ENCODE peak calls at places on chromosomes 3 and 15, in four cellular contexts. One of them, this sample, is unnamed.

GRCh38 chr3:160919942-160920341 is 163.9 kb downstream of the PPM1L start:
- DNase-seq in MM.1S: no peak
- DNase-seq in neural progenitor cell: no peak
- DNase-seq in GM23248: no peak
- DNase-seq in this sample: no peak

GRCh38 chr3:69144631-69145244 is 22.3 kb upstream of the LMOD3 start:
- DNase-seq in MM.1S: no peak
- DNase-seq in neural progenitor cell: peak; percentile 62
- DNase-seq in GM23248: no peak
- DNase-seq in this sample: no peak

GRCh38 chr3:169283902-169284451 is 379.5 kb downstream of the MECOM start:
- DNase-seq in MM.1S: no peak
- DNase-seq in neural progenitor cell: no peak
- DNase-seq in GM23248: no peak
- DNase-seq in this sample: no peak

GRCh38 chr3:18080198-18080689 is 337.8 kb upstream of the TBC1D5 start:
- DNase-seq in MM.1S: no peak
- DNase-seq in neural progenitor cell: no peak
- DNase-seq in GM23248: peak; percentile 75
- DNase-seq in this sample: peak; percentile 40

GRCh38 chr3:18657858-18658820 is 233.0 kb upstream of the SATB1 start:
- DNase-seq in MM.1S: no peak
- DNase-seq in neural progenitor cell: no peak
- DNase-seq in GM23248: no peak
- DNase-seq in this sample: peak; percentile 61

GRCh38 chr3:162111861-162112260 is 615.3 kb downstream of the OTOL1 start:
- DNase-seq in MM.1S: no peak
- DNase-seq in neural progenitor cell: no peak
- DNase-seq in GM23248: no peak
- DNase-seq in this sample: no peak

GRCh38 chr15:45906230-45906629 is 271.4 kb downstream of the SQOR start:
- DNase-seq in MM.1S: no peak
- DNase-seq in neural progenitor cell: no peak
- DNase-seq in GM23248: no peak
- DNase-seq in this sample: no peak

GRCh38 chr3:25581823-25582222 is 82.9 kb downstream of the TOP2B start:
- DNase-seq in MM.1S: no peak
- DNase-seq in neural progenitor cell: no peak
- DNase-seq in GM23248: no peak
- DNase-seq in this sample: no peak

GRCh38 chr15:94259121-94259776 is 27.9 kb downstream of the MCTP2 start:
- DNase-seq in MM.1S: no peak
- DNase-seq in neural progenitor cell: no peak
- DNase-seq in GM23248: peak; percentile 6
- DNase-seq in this sample: no peak

GRCh38 chr3:15279671-15280402 is 52.5 kb downstream of the SH3BP5 start:
- DNase-seq in MM.1S: no peak
- DNase-seq in neural progenitor cell: no peak
- DNase-seq in GM23248: peak; percentile 46
- DNase-seq in this sample: no peak

GRCh38 chr3:177465243-177465642 is 268.0 kb upstream of the TBL1XR1 start:
- DNase-seq in MM.1S: no peak
- DNase-seq in neural progenitor cell: no peak
- DNase-seq in GM23248: no peak
- DNase-seq in this sample: no peak

GRCh38 chr3:53129344-53129743 is 891 bp downstream of the RFT1 start:
- DNase-seq in MM.1S: no peak
- DNase-seq in neural progenitor cell: no peak
- DNase-seq in GM23248: no peak
- DNase-seq in this sample: no peak

GRCh38 chr3:127288343-127288742 is 497 bp upstream of the PRR20G start:
- DNase-seq in MM.1S: no peak
- DNase-seq in neural progenitor cell: no peak
- DNase-seq in GM23248: no peak
- DNase-seq in this sample: no peak

GRCh38 chr3:185021326-185021725 is 131.5 kb downstream of the C3orf70 start:
- DNase-seq in MM.1S: no peak
- DNase-seq in neural progenitor cell: no peak
- DNase-seq in GM23248: peak; percentile 22
- DNase-seq in this sample: no peak

GRCh38 chr15:62881056-62881455 is 161.5 kb upstream of the TPM1 start:
- DNase-seq in MM.1S: no peak
- DNase-seq in neural progenitor cell: peak; percentile 64
- DNase-seq in GM23248: no peak
- DNase-seq in this sample: no peak

GRCh38 chr3:61896251-61896650 is 334.9 kb downstream of the PTPRG start:
- DNase-seq in MM.1S: no peak
- DNase-seq in neural progenitor cell: no peak
- DNase-seq in GM23248: no peak
- DNase-seq in this sample: no peak

GRCh38 chr15:95495033-95495541 is 835.4 kb upstream of the NR2F2 start:
- DNase-seq in MM.1S: no peak
- DNase-seq in neural progenitor cell: peak; percentile 68
- DNase-seq in GM23248: peak; percentile 44
- DNase-seq in this sample: no peak

GRCh38 chr3:185995352-185995751 is 57.5 kb upstream of the TRA2B start:
- DNase-seq in MM.1S: no peak
- DNase-seq in neural progenitor cell: no peak
- DNase-seq in GM23248: peak; percentile 94
- DNase-seq in this sample: no peak

GRCh38 chr15:74336061-74337005 is 31.1 kb downstream of the CYP11A1 start:
- DNase-seq in MM.1S: no peak
- DNase-seq in neural progenitor cell: no peak
- DNase-seq in GM23248: peak; percentile 69
- DNase-seq in this sample: peak; percentile 42

GRCh38 chr3:125192190-125193035 is 20.1 kb downstream of the SLC12A8 start:
- DNase-seq in MM.1S: no peak
- DNase-seq in neural progenitor cell: peak; percentile 29
- DNase-seq in GM23248: no peak
- DNase-seq in this sample: no peak

GRCh38 chr15:71570736-71571135 is 239.6 kb upstream of the NR2E3 start:
- DNase-seq in MM.1S: no peak
- DNase-seq in neural progenitor cell: no peak
- DNase-seq in GM23248: no peak
- DNase-seq in this sample: no peak

GRCh38 chr15:70461992-70462391 is 301.4 kb downstream of the UACA start:
- DNase-seq in MM.1S: no peak
- DNase-seq in neural progenitor cell: no peak
- DNase-seq in GM23248: no peak
- DNase-seq in this sample: no peak

GRCh38 chr3:13197795-13198194 is 124.6 kb upstream of the IQSEC1 start:
- DNase-seq in MM.1S: no peak
- DNase-seq in neural progenitor cell: no peak
- DNase-seq in GM23248: no peak
- DNase-seq in this sample: no peak

GRCh38 chr15:68051109-68051508 is 3.0 kb upstream of the PIAS1 start:
- DNase-seq in MM.1S: peak; percentile 22
- DNase-seq in neural progenitor cell: no peak
- DNase-seq in GM23248: no peak
- DNase-seq in this sample: no peak

GRCh38 chr3:22934973-22935372 is 268.2 kb upstream of the UBE2E2 start:
- DNase-seq in MM.1S: no peak
- DNase-seq in neural progenitor cell: no peak
- DNase-seq in GM23248: no peak
- DNase-seq in this sample: no peak
- H3K9ac ChIP-seq in MM.1S: no peak overlapping the region
- H3K9ac ChIP-seq in neural progenitor cell: no peak overlapping the region
- H3K9ac ChIP-seq in GM23248: no peak overlapping the region
- H3K9ac ChIP-seq in this sample: no peak overlapping the region

GRCh38 chr3:11379238-11379823 is 107.1 kb downstream of the ATG7 start:
- DNase-seq in MM.1S: peak; percentile 21
- DNase-seq in neural progenitor cell: peak; percentile 47
- DNase-seq in GM23248: peak; percentile 61
- DNase-seq in this sample: peak; percentile 79
- TF ChIP-seq EZH2phosphoT487 in MM.1S: no peak
- TF ChIP-seq EZH2phosphoT487 in neural progenitor cell: no peak
- TF ChIP-seq EZH2phosphoT487 in GM23248: no peak
- TF ChIP-seq EZH2phosphoT487 in this sample: no peak

DNA sequence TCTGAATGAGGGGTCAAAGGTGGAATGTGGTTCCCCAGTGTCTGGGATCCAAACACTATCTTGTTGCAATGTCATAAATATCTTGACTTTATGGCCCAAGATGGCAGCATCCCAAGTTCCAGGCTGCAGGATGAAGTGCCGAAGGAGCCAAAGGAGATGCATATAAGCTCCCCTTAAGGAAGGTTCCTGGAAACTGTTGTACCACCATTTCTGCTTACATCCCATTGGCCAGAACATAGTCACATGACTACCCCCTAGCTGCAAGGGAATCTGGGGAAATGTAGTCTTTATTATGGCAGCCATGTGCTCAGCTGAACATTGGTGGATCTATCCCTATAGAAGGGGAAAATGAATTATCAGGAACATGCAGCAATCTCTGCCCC is 54.3 kb downstream of the BDH1 start:
- DNase-seq in MM.1S: no peak
- DNase-seq in neural progenitor cell: no peak
- DNase-seq in GM23248: peak; percentile 43
- DNase-seq in this sample: peak; percentile 37
- H3K9ac ChIP-seq in MM.1S: peak overlapping the region; percentile 13
- H3K9ac ChIP-seq in neural progenitor cell: no peak overlapping the region
- H3K9ac ChIP-seq in GM23248: no peak overlapping the region
- H3K9ac ChIP-seq in this sample: peak overlapping the region; percentile 37

GRCh38 chr3:67289626-67290025 is 291.5 kb downstream of the KBTBD8 start:
- DNase-seq in MM.1S: no peak
- DNase-seq in neural progenitor cell: no peak
- DNase-seq in GM23248: no peak
- DNase-seq in this sample: no peak

GRCh38 chr3:67290424-67290823 is 292.3 kb downstream of the KBTBD8 start:
- DNase-seq in MM.1S: no peak
- DNase-seq in neural progenitor cell: no peak
- DNase-seq in GM23248: no peak
- DNase-seq in this sample: no peak

GRCh38 chr3:67294341-67294740 is 296.2 kb downstream of the KBTBD8 start:
- DNase-seq in MM.1S: no peak
- DNase-seq in neural progenitor cell: no peak
- DNase-seq in GM23248: no peak
- DNase-seq in this sample: no peak

GRCh38 chr3:67291287-67292252 is 293.5 kb downstream of the KBTBD8 start:
- DNase-seq in MM.1S: no peak
- DNase-seq in neural progenitor cell: no peak
- DNase-seq in GM23248: no peak
- DNase-seq in this sample: no peak

GRCh38 chr3:67292356-67293225 is 294.5 kb downstream of the KBTBD8 start:
- DNase-seq in MM.1S: no peak
- DNase-seq in neural progenitor cell: no peak
- DNase-seq in GM23248: peak; percentile 31
- DNase-seq in this sample: peak; percentile 42
- TF ChIP-seq EZH2phosphoT487 in MM.1S: no peak
- TF ChIP-seq EZH2phosphoT487 in neural progenitor cell: no peak
- TF ChIP-seq EZH2phosphoT487 in GM23248: no peak
- TF ChIP-seq EZH2phosphoT487 in this sample: no peak

GRCh38 chr3:113532698-113533533 is 561 bp downstream of the SIDT1 start:
- DNase-seq in MM.1S: peak; percentile 31
- DNase-seq in neural progenitor cell: peak; percentile 67
- DNase-seq in GM23248: peak; percentile 38
- DNase-seq in this sample: peak; percentile 36
- H3K9ac ChIP-seq in MM.1S: peak overlapping the region; percentile 74
- H3K9ac ChIP-seq in neural progenitor cell: no peak overlapping the region
- H3K9ac ChIP-seq in GM23248: no peak overlapping the region
- H3K9ac ChIP-seq in this sample: peak overlapping the region; percentile 85

GRCh38 chr3:134918448-134918847 is 123.4 kb downstream of the EPHB1 start:
- DNase-seq in MM.1S: peak; percentile 8
- DNase-seq in neural progenitor cell: no peak
- DNase-seq in GM23248: no peak
- DNase-seq in this sample: no peak
- TF ChIP-seq EZH2phosphoT487 in MM.1S: no peak
- TF ChIP-seq EZH2phosphoT487 in neural progenitor cell: no peak
- TF ChIP-seq EZH2phosphoT487 in GM23248: no peak
- TF ChIP-seq EZH2phosphoT487 in this sample: no peak

GRCh38 chr3:56799251-56799882 is 2.4 kb downstream of the ARHGEF3 start:
- DNase-seq in MM.1S: peak; percentile 82
- DNase-seq in neural progenitor cell: peak; percentile 50
- DNase-seq in GM23248: peak; percentile 65
- DNase-seq in this sample: peak; percentile 88

GRCh38 chr3:56801597-56802410 is at the start of gene ARHGEF3:
- DNase-seq in MM.1S: peak; percentile 79
- DNase-seq in neural progenitor cell: peak; percentile 91
- DNase-seq in GM23248: peak; percentile 89
- DNase-seq in this sample: peak; percentile 88

GRCh38 chr3:56801151-56801596 is 575 bp downstream of the ARHGEF3 start:
- DNase-seq in MM.1S: peak; percentile 33
- DNase-seq in neural progenitor cell: no peak
- DNase-seq in GM23248: no peak
- DNase-seq in this sample: peak; percentile 24

GRCh38 chr3:56802411-56802745 is 629 bp upstream of the ARHGEF3 start:
- DNase-seq in MM.1S: no peak
- DNase-seq in neural progenitor cell: no peak
- DNase-seq in GM23248: no peak
- DNase-seq in this sample: no peak

DNA sequence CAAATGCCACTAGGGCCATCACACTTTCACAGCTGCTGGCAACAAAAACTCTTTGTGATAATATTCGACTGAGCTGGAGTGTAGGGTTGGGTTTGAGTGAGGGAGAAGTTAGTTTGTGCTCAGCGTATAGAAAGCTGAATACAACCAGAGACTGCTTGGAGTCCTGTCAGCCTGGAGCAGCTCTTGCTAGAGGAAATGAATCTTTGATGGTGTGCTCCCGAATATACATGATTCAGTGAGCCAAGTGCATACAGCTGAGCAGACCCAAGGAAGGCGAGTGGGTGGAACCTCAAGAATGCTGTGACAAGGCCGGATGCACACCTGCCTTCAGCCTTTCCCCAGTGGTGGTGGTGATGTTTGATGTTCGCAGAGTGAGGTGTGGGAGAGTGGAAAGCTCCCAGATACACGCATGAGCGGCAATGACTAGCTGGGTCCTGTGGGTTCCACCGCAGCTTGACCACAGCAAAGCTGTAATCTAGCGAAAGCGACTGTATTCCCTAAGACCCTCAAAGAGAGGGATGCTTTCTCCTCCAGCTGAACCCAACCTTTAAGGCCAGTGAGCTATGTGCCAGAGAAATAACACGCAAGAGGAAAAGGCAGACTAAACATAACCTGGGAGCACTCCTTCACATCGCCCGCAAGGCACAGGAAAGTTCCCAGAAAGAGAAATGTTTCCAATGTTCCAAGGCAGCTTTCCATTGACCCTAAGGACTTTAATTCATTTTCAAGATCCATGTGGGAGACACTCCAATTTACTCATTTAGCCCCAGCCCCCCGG is 1.2 kb downstream of the ARHGEF3 start:
- DNase-seq in MM.1S: peak; percentile 74
- DNase-seq in neural progenitor cell: no peak
- DNase-seq in GM23248: no peak
- DNase-seq in this sample: peak; percentile 15
- H3K9ac ChIP-seq in MM.1S: peak overlapping the region; percentile 49
- H3K9ac ChIP-seq in neural progenitor cell: no peak overlapping the region
- H3K9ac ChIP-seq in GM23248: no peak overlapping the region
- H3K9ac ChIP-seq in this sample: peak overlapping the region; percentile 70

DNA sequence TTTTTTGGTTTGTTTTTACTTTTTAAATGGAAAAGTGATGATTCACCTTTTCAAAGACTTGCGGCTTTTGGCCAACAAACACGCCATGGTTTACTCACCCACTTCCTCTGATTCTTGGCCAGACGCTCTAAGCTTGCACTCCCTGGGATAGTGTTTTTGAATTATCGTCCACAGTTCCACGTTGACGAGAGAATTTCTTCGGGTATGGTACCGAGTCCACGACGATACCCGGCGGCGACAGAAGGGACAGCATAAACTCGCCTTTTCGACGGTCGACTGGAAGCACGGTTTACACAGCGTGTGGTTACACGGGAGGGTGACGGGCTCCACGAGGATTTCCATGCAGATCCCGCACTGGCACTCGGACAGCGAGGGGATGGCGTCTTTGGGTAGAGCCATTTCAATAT is 790 bp downstream of the RNF168 start:
- DNase-seq in MM.1S: peak; percentile 75
- DNase-seq in neural progenitor cell: peak; percentile 45
- DNase-seq in GM23248: peak; percentile 98
- DNase-seq in this sample: peak; percentile 94
- TF ChIP-seq EZH2phosphoT487 in MM.1S: no peak
- TF ChIP-seq EZH2phosphoT487 in neural progenitor cell: no peak
- TF ChIP-seq EZH2phosphoT487 in GM23248: no peak
- TF ChIP-seq EZH2phosphoT487 in this sample: no peak